ENCODE peak calls at places on chromosomes 1 and 21, in six cellular contexts. One of them, this sample, is unnamed.

GRCh38 chr21:20527691-20528090 is 470.5 kb upstream of the NCAM2 start:
- DNase-seq in mesendoderm: no peak
- DNase-seq in IMR-90: no peak
- DNase-seq in H1: no peak
- DNase-seq in mesenchymal stem cell: no peak
- DNase-seq in neuronal stem cell: no peak
- DNase-seq in this sample: no peak

GRCh38 chr1:15957221-15958090 is 18.4 kb downstream of the ZBTB17 start:
- DNase-seq in neuronal stem cell: no peak
- DNase-seq in mesendoderm: peak
- DNase-seq in IMR-90: no peak
- DNase-seq in H1: peak
- DNase-seq in mesenchymal stem cell: peak
- DNase-seq in this sample: no peak

GRCh38 chr1:100168051-100168450 is 10.0 kb downstream of the LRRC39 start:
- DNase-seq in H1: no peak
- DNase-seq in mesenchymal stem cell: no peak
- DNase-seq in neuronal stem cell: no peak
- DNase-seq in IMR-90: no peak
- DNase-seq in mesendoderm: no peak
- DNase-seq in this sample: no peak

GRCh38 chr1:92623187-92623778 is 136.6 kb upstream of the GFI1 start:
- DNase-seq in neuronal stem cell: no peak
- DNase-seq in mesendoderm: no peak
- DNase-seq in mesenchymal stem cell: peak
- DNase-seq in IMR-90: peak
- DNase-seq in H1: no peak
- DNase-seq in this sample: no peak

GRCh38 chr1:17591814-17592430 is 52.4 kb downstream of the ARHGEF10L start:
- DNase-seq in neuronal stem cell: no peak
- DNase-seq in H1: no peak
- DNase-seq in mesendoderm: no peak
- DNase-seq in mesenchymal stem cell: no peak
- DNase-seq in IMR-90: no peak
- DNase-seq in this sample: no peak

GRCh38 chr1:228903573-228904122 is 168.4 kb downstream of the RHOU start:
- DNase-seq in H1: peak
- DNase-seq in mesendoderm: no peak
- DNase-seq in neuronal stem cell: no peak
- DNase-seq in mesenchymal stem cell: peak
- DNase-seq in IMR-90: no peak
- DNase-seq in this sample: no peak

GRCh38 chr1:155254714-155255242 is 505 bp downstream of the ENTREP3 start:
- DNase-seq in mesenchymal stem cell: no peak
- DNase-seq in mesendoderm: no peak
- DNase-seq in neuronal stem cell: no peak
- DNase-seq in H1: peak
- DNase-seq in IMR-90: no peak
- DNase-seq in this sample: no peak

GRCh38 chr21:16588433-16588860 is 858.7 kb downstream of the USP25 start:
- DNase-seq in H1: no peak
- DNase-seq in neuronal stem cell: peak
- DNase-seq in mesendoderm: peak
- DNase-seq in mesenchymal stem cell: peak
- DNase-seq in IMR-90: peak
- DNase-seq in this sample: peak

GRCh38 chr21:42306366-42307035 is 8.7 kb downstream of the TFF3 start:
- DNase-seq in mesendoderm: no peak
- DNase-seq in mesenchymal stem cell: no peak
- DNase-seq in IMR-90: no peak
- DNase-seq in neuronal stem cell: no peak
- DNase-seq in H1: no peak
- DNase-seq in this sample: no peak

DNA sequence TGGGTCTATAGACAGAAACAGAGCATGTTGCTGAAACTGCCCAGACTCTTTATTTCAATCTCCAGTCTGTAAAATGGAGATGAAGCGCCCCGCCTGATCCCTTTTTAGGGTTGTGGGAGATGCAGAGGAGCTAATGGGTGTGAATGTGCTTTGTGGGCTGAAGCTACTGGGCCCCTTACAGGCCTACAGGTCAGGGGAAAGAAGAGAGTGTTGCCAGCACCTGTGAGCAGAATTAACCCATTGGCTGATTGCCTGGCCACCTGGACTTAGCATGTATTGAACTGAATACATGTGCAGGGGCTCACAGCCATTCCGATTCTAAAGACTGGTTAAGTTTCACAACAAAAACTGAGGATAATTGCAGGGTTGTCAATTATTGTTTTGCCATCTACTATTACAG is 13.9 kb upstream of the ATF3 start:
- DNase-seq in H1: no peak
- DNase-seq in mesenchymal stem cell: no peak
- DNase-seq in mesendoderm: no peak
- DNase-seq in IMR-90: no peak
- DNase-seq in neuronal stem cell: no peak
- DNase-seq in this sample: no peak
- H3K18ac ChIP-seq in H1: no peak
- H3K18ac ChIP-seq in mesenchymal stem cell: no peak
- H3K18ac ChIP-seq in mesendoderm: no peak
- H3K18ac ChIP-seq in IMR-90: no peak
- H3K18ac ChIP-seq in neuronal stem cell: no peak
- H3K18ac ChIP-seq in this sample: no peak

GRCh38 chr1:167331650-167332049 is 111.0 kb downstream of the POU2F1 start:
- DNase-seq in neuronal stem cell: no peak
- DNase-seq in mesendoderm: no peak
- DNase-seq in H1: no peak
- DNase-seq in mesenchymal stem cell: no peak
- DNase-seq in IMR-90: no peak
- DNase-seq in this sample: no peak

GRCh38 chr1:167333114-167333513 is 112.4 kb downstream of the POU2F1 start:
- DNase-seq in H1: no peak
- DNase-seq in neuronal stem cell: no peak
- DNase-seq in IMR-90: no peak
- DNase-seq in mesenchymal stem cell: no peak
- DNase-seq in mesendoderm: no peak
- DNase-seq in this sample: no peak

GRCh38 chr1:167328762-167329483 is 108.2 kb downstream of the POU2F1 start:
- DNase-seq in H1: no peak
- DNase-seq in mesenchymal stem cell: no peak
- DNase-seq in neuronal stem cell: no peak
- DNase-seq in IMR-90: peak
- DNase-seq in mesendoderm: peak
- DNase-seq in this sample: peak

GRCh38 chr1:167332503-167332902 is 111.8 kb downstream of the POU2F1 start:
- DNase-seq in H1: no peak
- DNase-seq in mesendoderm: no peak
- DNase-seq in neuronal stem cell: no peak
- DNase-seq in mesenchymal stem cell: no peak
- DNase-seq in IMR-90: peak
- DNase-seq in this sample: no peak

DNA sequence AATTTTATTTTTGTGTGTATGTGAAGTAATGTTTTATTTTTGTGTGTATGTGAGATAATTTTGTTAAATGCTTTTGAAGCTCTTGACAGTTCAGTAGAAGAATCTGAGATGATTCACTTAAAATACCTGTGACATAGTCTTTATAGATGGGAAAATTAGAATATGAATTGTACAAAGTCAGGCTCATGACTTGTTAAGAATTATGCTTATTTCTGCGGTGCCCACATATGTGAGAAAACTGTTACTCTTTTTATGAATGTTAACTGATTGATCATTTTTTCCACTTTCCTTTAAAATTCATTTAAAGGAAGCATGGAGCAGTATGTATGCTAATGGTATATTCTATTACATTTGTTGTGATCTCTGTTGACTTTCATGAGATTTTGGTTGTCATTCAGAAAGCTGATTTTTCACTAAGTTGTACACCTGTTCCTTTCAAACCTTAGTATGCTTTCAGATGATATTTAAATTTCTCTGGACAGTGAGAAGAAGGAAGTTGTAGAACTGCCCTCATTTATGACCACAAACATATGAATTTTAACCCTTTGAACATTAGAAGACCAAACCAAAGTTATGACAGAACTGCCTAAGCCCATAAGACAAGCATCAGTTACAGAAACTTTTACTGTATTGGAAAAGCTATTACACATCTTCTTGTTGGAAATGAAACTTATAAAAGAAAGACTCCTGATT is 110.1 kb downstream of the POU2F1 start:
- DNase-seq in neuronal stem cell: no peak
- DNase-seq in mesendoderm: no peak
- DNase-seq in H1: no peak
- DNase-seq in IMR-90: no peak
- DNase-seq in mesenchymal stem cell: no peak
- DNase-seq in this sample: no peak
- H2BK15ac ChIP-seq in neuronal stem cell: no peak
- H2BK15ac ChIP-seq in mesendoderm: no peak
- H2BK15ac ChIP-seq in H1: no peak
- H2BK15ac ChIP-seq in IMR-90: no peak
- H2BK15ac ChIP-seq in mesenchymal stem cell: no peak
- H2BK15ac ChIP-seq in this sample: no peak

DNA sequence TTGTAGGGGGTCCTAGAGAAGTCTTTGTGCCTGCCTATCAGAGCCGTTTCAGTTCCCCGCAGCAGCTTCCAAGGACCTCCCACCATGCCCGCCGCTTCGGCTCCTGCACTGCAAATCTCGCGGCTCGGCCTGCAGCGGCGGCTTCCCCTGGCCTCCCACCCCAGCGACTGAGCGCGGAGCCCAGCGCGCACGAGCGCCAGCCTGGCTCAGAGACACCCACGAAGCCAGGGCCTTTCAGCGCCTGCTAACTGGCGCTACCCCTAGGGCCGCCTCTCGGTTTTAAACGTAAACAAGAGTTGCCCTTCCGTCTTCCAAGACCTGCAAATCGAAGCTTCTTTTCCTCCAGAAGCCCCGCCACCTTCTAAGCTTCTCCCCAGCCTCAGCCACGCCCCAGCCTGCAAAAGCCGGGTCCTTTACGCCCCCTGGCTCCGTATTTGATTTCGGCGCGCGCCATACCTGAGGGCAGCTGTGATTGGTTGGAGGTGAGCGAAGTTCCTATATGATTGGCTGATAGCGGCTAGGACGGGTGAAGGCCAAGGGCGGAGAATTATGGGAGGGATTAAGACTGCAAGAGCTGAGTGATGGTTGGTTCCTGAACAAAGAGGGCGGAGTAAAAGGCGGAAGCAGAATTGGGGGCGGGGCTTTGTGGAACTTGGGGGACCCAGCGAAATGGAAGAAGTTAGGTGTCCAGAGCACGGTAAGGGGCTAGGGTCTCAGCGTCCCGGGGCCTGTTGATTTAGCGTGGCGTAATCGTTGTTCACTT is at the start of gene TTF2:
- DNase-seq in mesenchymal stem cell: peak
- DNase-seq in mesendoderm: peak
- DNase-seq in H1: peak
- DNase-seq in IMR-90: peak
- DNase-seq in neuronal stem cell: peak
- DNase-seq in this sample: peak
- H3K18ac ChIP-seq in mesenchymal stem cell: no peak
- H3K18ac ChIP-seq in mesendoderm: peak
- H3K18ac ChIP-seq in H1: peak
- H3K18ac ChIP-seq in IMR-90: no peak
- H3K18ac ChIP-seq in neuronal stem cell: peak
- H3K18ac ChIP-seq in this sample: peak

GRCh38 chr1:14876747-14877146 is 276.8 kb upstream of the TMEM51 start:
- DNase-seq in H1: no peak
- DNase-seq in IMR-90: no peak
- DNase-seq in neuronal stem cell: no peak
- DNase-seq in mesenchymal stem cell: no peak
- DNase-seq in mesendoderm: no peak
- DNase-seq in this sample: no peak
- H2BK15ac ChIP-seq in H1: no peak
- H2BK15ac ChIP-seq in IMR-90: no peak
- H2BK15ac ChIP-seq in neuronal stem cell: no peak
- H2BK15ac ChIP-seq in mesenchymal stem cell: no peak
- H2BK15ac ChIP-seq in mesendoderm: no peak
- H2BK15ac ChIP-seq in this sample: no peak

GRCh38 chr1:179437171-179437570 is 71.4 kb downstream of the AXDND1 start:
- DNase-seq in neuronal stem cell: no peak
- DNase-seq in mesenchymal stem cell: no peak
- DNase-seq in mesendoderm: peak
- DNase-seq in IMR-90: no peak
- DNase-seq in H1: no peak
- DNase-seq in this sample: no peak

GRCh38 chr1:179445593-179445992 is 79.8 kb downstream of the AXDND1 start:
- DNase-seq in IMR-90: no peak
- DNase-seq in mesendoderm: no peak
- DNase-seq in mesenchymal stem cell: no peak
- DNase-seq in neuronal stem cell: no peak
- DNase-seq in H1: no peak
- DNase-seq in this sample: no peak

GRCh38 chr1:179441456-179441855 is 75.7 kb downstream of the AXDND1 start:
- DNase-seq in mesenchymal stem cell: no peak
- DNase-seq in neuronal stem cell: no peak
- DNase-seq in mesendoderm: no peak
- DNase-seq in IMR-90: no peak
- DNase-seq in H1: no peak
- DNase-seq in this sample: no peak

GRCh38 chr1:179440971-179441370 is 75.2 kb downstream of the AXDND1 start:
- DNase-seq in mesendoderm: no peak
- DNase-seq in IMR-90: no peak
- DNase-seq in mesenchymal stem cell: no peak
- DNase-seq in H1: no peak
- DNase-seq in neuronal stem cell: no peak
- DNase-seq in this sample: no peak
- H3K18ac ChIP-seq in mesendoderm: no peak
- H3K18ac ChIP-seq in IMR-90: no peak
- H3K18ac ChIP-seq in mesenchymal stem cell: no peak
- H3K18ac ChIP-seq in H1: no peak
- H3K18ac ChIP-seq in neuronal stem cell: no peak
- H3K18ac ChIP-seq in this sample: no peak

GRCh38 chr21:36310016-36310415 is 10.0 kb upstream of the MORC3 start:
- DNase-seq in IMR-90: no peak
- DNase-seq in mesenchymal stem cell: no peak
- DNase-seq in H1: no peak
- DNase-seq in neuronal stem cell: no peak
- DNase-seq in mesendoderm: no peak
- DNase-seq in this sample: no peak

DNA sequence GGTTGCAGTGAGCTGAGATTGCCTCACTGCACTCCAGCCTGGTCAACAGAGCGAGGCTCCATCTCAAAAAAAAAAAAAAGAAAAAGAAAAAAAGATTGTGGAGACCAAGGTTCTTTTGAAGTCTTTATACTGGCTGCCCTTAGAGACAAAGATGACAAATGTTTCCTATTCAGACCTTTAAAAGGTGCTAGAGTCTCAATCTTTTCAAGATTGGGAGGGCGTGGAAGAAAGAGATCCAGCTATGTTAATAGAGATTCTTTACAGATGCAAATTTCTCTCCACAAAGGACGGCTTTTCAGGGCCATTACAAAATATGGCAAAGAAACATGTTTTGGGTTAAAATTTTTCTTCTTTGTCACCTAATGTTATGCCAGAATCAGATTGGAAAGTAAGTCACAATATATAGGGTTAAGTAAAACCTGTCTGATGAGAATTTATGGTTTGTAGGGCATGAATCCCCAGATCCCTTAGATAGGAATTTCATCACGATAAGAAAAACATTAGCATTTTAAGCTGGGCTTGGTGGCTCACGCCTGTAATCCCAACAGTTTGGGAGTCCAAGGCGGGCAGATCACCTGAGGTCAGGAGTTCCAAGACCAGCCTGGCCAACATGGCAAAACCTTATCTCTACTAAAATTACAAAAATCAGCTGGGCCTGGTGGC is 13.0 kb upstream of the MORC3 start:
- DNase-seq in IMR-90: no peak
- DNase-seq in mesenchymal stem cell: no peak
- DNase-seq in H1: no peak
- DNase-seq in neuronal stem cell: no peak
- DNase-seq in mesendoderm: no peak
- DNase-seq in this sample: no peak
- H2BK15ac ChIP-seq in IMR-90: no peak
- H2BK15ac ChIP-seq in mesenchymal stem cell: no peak
- H2BK15ac ChIP-seq in H1: no peak
- H2BK15ac ChIP-seq in neuronal stem cell: no peak
- H2BK15ac ChIP-seq in mesendoderm: no peak
- H2BK15ac ChIP-seq in this sample: no peak

This sample was measured in H9.